ENCODE peak calls at places on chromosome 3, in seven cellular contexts. U is HFFc6; W is EL; E is HCT116; S is NCI-H1092 treated with DMSO at 0.1 percent for 48 hours; X is hippocampal formation; A is activated naive CD8-positive, alpha-beta T cell treated with anti-CD3 and anti-CD28 coated beads, Interleukin-2, amount 50 U/mL, for 24 hours. P is an unnamed sample.

GRCh38 chr3:45180051-45180450 is 33.9 kb upstream of the CDCP1 start:
- DNase-seq in U (peak), W (peak), E (no peak), S (no peak), X (no peak), A (no peak), P (peak)

GRCh38 chr3:22971497-22971896 is 231.6 kb upstream of the UBE2E2 start:
- DNase-seq in U (no peak), W (no peak), E (no peak), S (no peak), X (no peak), A (no peak), P (no peak)

GRCh38 chr3:74314696-74315095 is 299.8 kb downstream of the CNTN3 start:
- DNase-seq in U (peak), W (peak), E (no peak), S (no peak), X (no peak), A (no peak), P (no peak)

GRCh38 chr3:183490211-183490601 is 61.8 kb upstream of the MCF2L2 start:
- DNase-seq in U (no peak), W (no peak), E (no peak), S (no peak), X (no peak), A (no peak), P (no peak)

GRCh38 chr3:9795212-9795611 is 2.3 kb downstream of the ARPC4 start:
- DNase-seq in U (no peak), W (no peak), E (no peak), S (no peak), X (no peak), A (no peak), P (no peak)

GRCh38 chr3:190840146-190840545 is 22.3 kb downstream of the GMNC start:
- DNase-seq in U (no peak), W (no peak), E (no peak), S (no peak), X (no peak), A (no peak), P (peak)

GRCh38 chr3:64932016-64932518 is 244.3 kb upstream of the ADAMTS9 start:
- DNase-seq in U (no peak), W (no peak), E (no peak), S (no peak), X (no peak), A (no peak), P (no peak)

GRCh38 chr3:35908366-35909232 is 269.3 kb downstream of the ARPP21 start:
- DNase-seq in U (peak), W (peak), E (peak), S (peak), X (peak), A (peak), P (peak)

GRCh38 chr3:73624363-73625123 is at the start of gene PDZRN3:
- DNase-seq in U (peak), W (peak), E (no peak), S (peak), X (no peak), A (no peak), P (peak)

GRCh38 chr3:137764001-137764433 is at the start of gene SOX14:
- DNase-seq in U (no peak), W (no peak), E (peak), S (no peak), X (no peak), A (no peak), P (no peak)

GRCh38 chr3:110314512-110315114 is 757.0 kb upstream of the NECTIN3 start:
- DNase-seq in U (peak), W (peak), E (peak), S (peak), X (peak), A (peak), P (peak)

GRCh38 chr3:102106421-102107097 is 257.2 kb downstream of the NFKBIZ start:
- DNase-seq in U (peak), W (peak), E (no peak), S (no peak), X (no peak), A (no peak), P (no peak)